ENCODE peak calls at places on chromosomes 2 and 18, in six cellular contexts. One of them, this sample, is unnamed.

GRCh38 chr2:40371525-40372277 is 80.2 kb downstream of the SLC8A1 start:
- DNase-seq in upper lobe of right lung: no peak
- DNase-seq in uterus: peak; percentile 66
- DNase-seq in psoas muscle: peak; percentile 37
- DNase-seq in keratinocyte: no peak
- DNase-seq in IMR-90: peak; percentile 90
- DNase-seq in this sample: no peak

GRCh38 chr2:189819297-189819704 is 35.1 kb downstream of the PMS1 start:
- DNase-seq in upper lobe of right lung: no peak
- DNase-seq in uterus: no peak
- DNase-seq in psoas muscle: no peak
- DNase-seq in keratinocyte: no peak
- DNase-seq in IMR-90: peak; percentile 81
- DNase-seq in this sample: no peak

GRCh38 chr2:171084128-171084527 is 76.6 kb downstream of the TLK1 start:
- DNase-seq in upper lobe of right lung: no peak
- DNase-seq in uterus: no peak
- DNase-seq in psoas muscle: no peak
- DNase-seq in keratinocyte: no peak
- DNase-seq in IMR-90: no peak
- DNase-seq in this sample: no peak

GRCh38 chr2:30232027-30232800 is 880 bp downstream of the LBH start:
- DNase-seq in upper lobe of right lung: peak; percentile 77
- DNase-seq in uterus: peak; percentile 75
- DNase-seq in psoas muscle: peak; percentile 45
- DNase-seq in keratinocyte: no peak
- DNase-seq in IMR-90: peak; percentile 47
- DNase-seq in this sample: no peak

GRCh38 chr2:165003443-165004130 is 48.3 kb upstream of the SLC38A11 start:
- DNase-seq in upper lobe of right lung: no peak
- DNase-seq in uterus: no peak
- DNase-seq in psoas muscle: no peak
- DNase-seq in keratinocyte: no peak
- DNase-seq in IMR-90: no peak
- DNase-seq in this sample: no peak

GRCh38 chr2:85750509-85751299 is 3.1 kb upstream of the ATOH8 start:
- DNase-seq in upper lobe of right lung: peak; percentile 86
- DNase-seq in uterus: peak; percentile 70
- DNase-seq in psoas muscle: peak; percentile 75
- DNase-seq in keratinocyte: no peak
- DNase-seq in IMR-90: peak; percentile 58
- DNase-seq in this sample: peak; percentile 45

GRCh38 chr2:118580651-118581050 is 266.8 kb downstream of the EN1 start:
- DNase-seq in upper lobe of right lung: no peak
- DNase-seq in uterus: no peak
- DNase-seq in psoas muscle: no peak
- DNase-seq in keratinocyte: no peak
- DNase-seq in IMR-90: no peak
- DNase-seq in this sample: no peak

GRCh38 chr2:178282075-178282474 is 87.8 kb downstream of the OSBPL6 start:
- DNase-seq in upper lobe of right lung: no peak
- DNase-seq in uterus: no peak
- DNase-seq in psoas muscle: no peak
- DNase-seq in keratinocyte: no peak
- DNase-seq in IMR-90: peak; percentile 84
- DNase-seq in this sample: peak; percentile 67

GRCh38 chr18:59605633-59606192 is 91.5 kb downstream of the CCBE1 start:
- DNase-seq in upper lobe of right lung: no peak
- DNase-seq in uterus: no peak
- DNase-seq in psoas muscle: no peak
- DNase-seq in keratinocyte: no peak
- DNase-seq in IMR-90: peak; percentile 78
- DNase-seq in this sample: no peak

GRCh38 chr2:232328516-232329460 is 49.8 kb upstream of the ALPP start:
- DNase-seq in upper lobe of right lung: peak; percentile 49
- DNase-seq in uterus: no peak
- DNase-seq in psoas muscle: no peak
- DNase-seq in keratinocyte: no peak
- DNase-seq in IMR-90: no peak
- DNase-seq in this sample: peak; percentile 42

GRCh38 chr18:6022089-6022444 is 126.7 kb upstream of the TMEM200C start:
- DNase-seq in upper lobe of right lung: no peak
- DNase-seq in uterus: no peak
- DNase-seq in psoas muscle: no peak
- DNase-seq in keratinocyte: no peak
- DNase-seq in IMR-90: peak; percentile 65
- DNase-seq in this sample: no peak

GRCh38 chr2:235263205-235264120 is 230.4 kb upstream of the AGAP1 start:
- DNase-seq in upper lobe of right lung: peak; percentile 68
- DNase-seq in uterus: peak; percentile 79
- DNase-seq in psoas muscle: peak; percentile 85
- DNase-seq in keratinocyte: peak; percentile 19
- DNase-seq in IMR-90: peak; percentile 93
- DNase-seq in this sample: peak; percentile 84

GRCh38 chr2:221019668-221020067 is 552.4 kb downstream of the EPHA4 start:
- DNase-seq in upper lobe of right lung: no peak
- DNase-seq in uterus: no peak
- DNase-seq in psoas muscle: no peak
- DNase-seq in keratinocyte: no peak
- DNase-seq in IMR-90: no peak
- DNase-seq in this sample: no peak

GRCh38 chr2:221022554-221022953 is 549.5 kb downstream of the EPHA4 start:
- DNase-seq in upper lobe of right lung: no peak
- DNase-seq in uterus: no peak
- DNase-seq in psoas muscle: no peak
- DNase-seq in keratinocyte: no peak
- DNase-seq in IMR-90: no peak
- DNase-seq in this sample: no peak

DNA sequence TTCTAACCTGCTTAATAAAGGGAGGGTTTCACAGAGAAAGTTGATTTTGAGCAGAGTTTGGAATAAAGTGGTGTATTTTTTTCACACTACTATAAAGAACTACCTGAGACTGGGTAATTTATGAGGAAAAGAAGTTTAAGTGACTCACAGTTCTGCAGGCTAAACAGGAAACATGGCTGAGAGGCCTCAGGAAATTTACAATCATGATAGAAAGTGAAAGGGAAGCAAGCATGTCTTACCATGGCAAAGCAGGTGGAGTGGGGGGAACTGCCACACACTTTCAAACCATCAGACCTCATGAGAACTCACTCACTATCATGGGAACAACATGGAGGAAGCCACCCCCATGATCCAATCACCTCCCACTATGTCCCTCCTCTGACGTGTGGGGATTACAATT is 546.7 kb downstream of the EPHA4 start:
- DNase-seq in upper lobe of right lung: no peak
- DNase-seq in uterus: no peak
- DNase-seq in psoas muscle: no peak
- DNase-seq in keratinocyte: no peak
- DNase-seq in IMR-90: no peak
- DNase-seq in this sample: no peak
- H3K27ac ChIP-seq in upper lobe of right lung: no peak overlapping the region
- H3K27ac ChIP-seq in uterus: no peak overlapping the region
- H3K27ac ChIP-seq in psoas muscle: no peak overlapping the region
- H3K27ac ChIP-seq in keratinocyte: no peak overlapping the region
- H3K27ac ChIP-seq in IMR-90: no peak overlapping the region
- H3K27ac ChIP-seq in this sample: no peak overlapping the region

DNA sequence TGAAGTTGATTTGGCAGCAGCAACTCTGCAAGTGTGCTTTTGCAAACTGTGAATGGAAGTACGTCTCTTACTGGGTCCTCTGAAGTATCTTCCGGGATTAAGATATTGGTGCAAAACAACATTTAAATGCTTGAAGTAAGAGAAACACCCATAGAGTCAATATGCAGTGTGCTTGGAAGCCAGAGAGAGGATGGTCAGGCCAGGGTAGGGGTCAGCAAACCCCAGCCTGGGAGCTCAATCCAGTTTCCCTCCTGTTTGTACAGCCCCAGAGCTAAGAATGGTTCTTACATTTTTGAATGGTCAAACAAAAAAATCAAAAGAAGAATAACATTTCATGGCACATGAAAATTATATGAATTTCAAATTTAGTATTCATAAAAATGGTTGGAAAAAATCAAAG is 13.5 kb downstream of the CCDC68 start:
- DNase-seq in upper lobe of right lung: no peak
- DNase-seq in uterus: no peak
- DNase-seq in psoas muscle: no peak
- DNase-seq in keratinocyte: no peak
- DNase-seq in IMR-90: no peak
- DNase-seq in this sample: no peak
- H3K4me3 ChIP-seq in upper lobe of right lung: peak overlapping the region; percentile 53
- H3K4me3 ChIP-seq in uterus: no peak overlapping the region
- H3K4me3 ChIP-seq in psoas muscle: peak overlapping the region; percentile 54
- H3K4me3 ChIP-seq in keratinocyte: peak overlapping the region; percentile 63
- H3K4me3 ChIP-seq in IMR-90: peak overlapping the region; percentile 68
- H3K4me3 ChIP-seq in this sample: peak overlapping the region; percentile 31

DNA sequence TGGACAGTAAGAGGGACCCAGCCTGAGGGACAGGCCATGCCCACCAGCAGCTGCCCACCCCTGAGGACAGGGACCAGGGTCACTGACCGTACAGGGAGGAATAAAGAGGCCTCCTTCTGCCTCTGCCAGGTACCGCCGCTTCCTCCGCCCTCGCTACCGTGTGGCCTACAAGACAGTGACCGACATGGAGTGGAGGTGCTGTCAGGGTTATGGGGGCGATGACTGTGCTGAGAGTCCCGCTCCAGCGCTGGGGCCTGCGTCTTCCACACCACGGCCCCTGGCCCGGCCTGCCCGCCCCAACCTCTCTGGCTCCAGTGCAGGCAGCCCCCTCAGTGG is 2.2 kb downstream of the EMILIN1 start:
- DNase-seq in upper lobe of right lung: no peak
- DNase-seq in uterus: peak; percentile 39
- DNase-seq in psoas muscle: peak; percentile 24
- DNase-seq in keratinocyte: no peak
- DNase-seq in IMR-90: no peak
- DNase-seq in this sample: no peak
- H3K4me1 ChIP-seq in upper lobe of right lung: peaks cover 45% of the 10 kb centered on the region
- H3K4me1 ChIP-seq in uterus: peaks cover 5% of the 10 kb centered on the region
- H3K4me1 ChIP-seq in psoas muscle: peaks cover 19% of the 10 kb centered on the region
- H3K4me1 ChIP-seq in keratinocyte: peaks cover 18% of the 10 kb centered on the region
- H3K4me1 ChIP-seq in IMR-90: peaks cover 19% of the 10 kb centered on the region
- H3K4me1 ChIP-seq in this sample: peaks cover 4% of the 10 kb centered on the region

DNA sequence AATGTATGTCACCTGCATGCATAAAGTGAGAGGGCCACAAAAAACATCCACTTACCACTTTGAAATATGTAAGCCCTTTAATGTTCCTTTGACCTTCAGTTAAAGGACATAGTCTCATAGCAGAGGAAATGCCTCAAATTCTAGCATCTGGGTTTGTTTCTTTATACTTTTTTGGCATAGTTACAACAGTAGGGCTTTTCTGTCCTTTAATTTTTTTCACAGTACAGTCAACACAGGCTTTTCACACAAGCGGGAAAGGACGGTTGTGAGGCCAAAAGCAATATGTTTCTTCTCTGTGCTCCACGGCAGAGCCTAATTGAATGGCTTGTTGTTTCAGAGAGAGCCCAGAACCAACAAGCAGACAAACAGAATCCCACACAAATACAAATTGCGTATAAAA is 57.6 kb downstream of the CRIM1 start:
- DNase-seq in upper lobe of right lung: no peak
- DNase-seq in uterus: no peak
- DNase-seq in psoas muscle: no peak
- DNase-seq in keratinocyte: no peak
- DNase-seq in IMR-90: peak; percentile 47
- DNase-seq in this sample: no peak
- H3K27ac ChIP-seq in upper lobe of right lung: peak overlapping the region; percentile 56
- H3K27ac ChIP-seq in uterus: peak overlapping the region; percentile 15
- H3K27ac ChIP-seq in psoas muscle: no peak overlapping the region
- H3K27ac ChIP-seq in keratinocyte: no peak overlapping the region
- H3K27ac ChIP-seq in IMR-90: peak overlapping the region; percentile 4
- H3K27ac ChIP-seq in this sample: no peak overlapping the region

GRCh38 chr18:12335503-12335902 is 27.5 kb downstream of the TUBB6 start:
- DNase-seq in upper lobe of right lung: no peak
- DNase-seq in uterus: no peak
- DNase-seq in psoas muscle: no peak
- DNase-seq in keratinocyte: no peak
- DNase-seq in IMR-90: no peak
- DNase-seq in this sample: no peak

GRCh38 chr18:12336251-12336650 is 28.2 kb downstream of the TUBB6 start:
- DNase-seq in upper lobe of right lung: no peak
- DNase-seq in uterus: no peak
- DNase-seq in psoas muscle: no peak
- DNase-seq in keratinocyte: no peak
- DNase-seq in IMR-90: no peak
- DNase-seq in this sample: no peak

GRCh38 chr18:12333650-12334279 is 25.7 kb downstream of the TUBB6 start:
- DNase-seq in upper lobe of right lung: no peak
- DNase-seq in uterus: no peak
- DNase-seq in psoas muscle: no peak
- DNase-seq in keratinocyte: no peak
- DNase-seq in IMR-90: no peak
- DNase-seq in this sample: no peak

GRCh38 chr18:12336887-12337286 is 28.8 kb downstream of the TUBB6 start:
- DNase-seq in upper lobe of right lung: no peak
- DNase-seq in uterus: no peak
- DNase-seq in psoas muscle: no peak
- DNase-seq in keratinocyte: no peak
- DNase-seq in IMR-90: peak; percentile 67
- DNase-seq in this sample: no peak

GRCh38 chr18:12334280-12335262 is 26.5 kb downstream of the TUBB6 start:
- DNase-seq in upper lobe of right lung: no peak
- DNase-seq in uterus: no peak
- DNase-seq in psoas muscle: no peak
- DNase-seq in keratinocyte: no peak
- DNase-seq in IMR-90: no peak
- DNase-seq in this sample: no peak
- H3K4me3 ChIP-seq in upper lobe of right lung: no peak overlapping the region
- H3K4me3 ChIP-seq in uterus: no peak overlapping the region
- H3K4me3 ChIP-seq in psoas muscle: no peak overlapping the region
- H3K4me3 ChIP-seq in keratinocyte: no peak overlapping the region
- H3K4me3 ChIP-seq in IMR-90: no peak overlapping the region
- H3K4me3 ChIP-seq in this sample: no peak overlapping the region

GRCh38 chr18:75317723-75318122 is 107.1 kb downstream of the TSHZ1 start:
- DNase-seq in upper lobe of right lung: no peak
- DNase-seq in uterus: no peak
- DNase-seq in psoas muscle: no peak
- DNase-seq in keratinocyte: no peak
- DNase-seq in IMR-90: no peak
- DNase-seq in this sample: no peak
- H3K4me1 ChIP-seq in upper lobe of right lung: no peaks in the 10 kb centered on the region
- H3K4me1 ChIP-seq in uterus: no peaks in the 10 kb centered on the region
- H3K4me1 ChIP-seq in psoas muscle: no peaks in the 10 kb centered on the region
- H3K4me1 ChIP-seq in keratinocyte: no peaks in the 10 kb centered on the region
- H3K4me1 ChIP-seq in IMR-90: no peaks in the 10 kb centered on the region
- H3K4me1 ChIP-seq in this sample: no peaks in the 10 kb centered on the region

DNA sequence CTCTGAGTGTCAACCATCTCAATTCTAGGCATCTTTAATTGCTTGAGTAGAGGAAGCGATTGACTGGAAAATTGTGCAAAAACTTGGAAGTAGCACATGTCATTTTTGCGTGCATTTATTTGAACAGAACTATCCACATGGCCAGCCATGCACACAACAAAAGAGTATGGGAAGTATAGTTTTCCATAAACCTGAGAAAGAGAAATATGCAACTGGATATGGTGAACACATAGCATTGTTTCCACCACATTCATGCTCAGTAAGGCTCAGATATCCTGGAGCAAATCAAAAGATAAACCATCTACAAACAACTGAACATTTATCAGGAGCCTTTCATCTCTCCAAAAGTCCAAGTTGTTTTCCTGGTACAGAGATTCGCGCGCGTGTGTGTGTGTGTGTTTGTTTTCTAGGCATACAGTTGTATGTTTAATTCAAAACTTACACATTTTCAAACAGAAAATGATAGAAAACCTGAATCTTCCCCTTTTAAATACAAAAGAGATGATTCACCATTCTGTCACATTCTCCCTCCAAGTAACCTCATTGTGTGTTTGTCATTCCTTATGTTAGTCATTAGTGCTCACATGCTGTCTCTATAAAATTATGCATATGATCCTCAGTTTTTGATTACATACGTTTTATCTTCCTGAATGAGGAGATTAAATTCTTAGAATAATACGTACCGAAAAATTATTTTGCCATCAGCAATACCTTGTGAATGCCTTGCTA is 780.4 kb upstream of the NRXN1 start:
- DNase-seq in upper lobe of right lung: no peak
- DNase-seq in uterus: no peak
- DNase-seq in psoas muscle: no peak
- DNase-seq in keratinocyte: no peak
- DNase-seq in IMR-90: peak; percentile 87
- DNase-seq in this sample: no peak
- H3K27ac ChIP-seq in upper lobe of right lung: no peak overlapping the region
- H3K27ac ChIP-seq in uterus: no peak overlapping the region
- H3K27ac ChIP-seq in psoas muscle: no peak overlapping the region
- H3K27ac ChIP-seq in keratinocyte: no peak overlapping the region
- H3K27ac ChIP-seq in IMR-90: no peak overlapping the region
- H3K27ac ChIP-seq in this sample: peak overlapping the region; percentile 27

This sample was measured in RWPE2.